ENCODE peak calls at places on chromosomes 11 and 22, in four cellular contexts. One of them, this sample, is unnamed.

GRCh38 chr11:71372693-71373657 is 75.2 kb downstream of the DHCR7 start:
- DNase-seq in type B pancreatic cell: no peak
- DNase-seq in hepatocyte: peak; percentile 46
- DNase-seq in AG04449: no peak
- DNase-seq in this sample: no peak

GRCh38 chr11:71125150-71125549 is 127.2 kb downstream of the SHANK2 start:
- DNase-seq in type B pancreatic cell: no peak
- DNase-seq in hepatocyte: no peak
- DNase-seq in AG04449: no peak
- DNase-seq in this sample: no peak

GRCh38 chr22:23083315-23084021 is 13.1 kb downstream of the GNAZ start:
- DNase-seq in hepatocyte: no peak
- DNase-seq in type B pancreatic cell: no peak
- DNase-seq in AG04449: no peak
- DNase-seq in this sample: no peak

GRCh38 chr11:122724520-122724919 is 69.0 kb downstream of the UBASH3B start:
- DNase-seq in hepatocyte: no peak
- DNase-seq in type B pancreatic cell: no peak
- DNase-seq in AG04449: no peak
- DNase-seq in this sample: no peak

GRCh38 chr22:50563410-50564160 is 866 bp upstream of the SYCE3 start:
- DNase-seq in hepatocyte: no peak
- DNase-seq in AG04449: no peak
- DNase-seq in type B pancreatic cell: no peak
- DNase-seq in this sample: no peak

GRCh38 chr22:30397656-30398635 is 1.1 kb downstream of the SEC14L2 start:
- DNase-seq in AG04449: no peak
- DNase-seq in type B pancreatic cell: no peak
- DNase-seq in hepatocyte: no peak
- DNase-seq in this sample: no peak

GRCh38 chr11:87290304-87290922 is 252.7 kb downstream of the TMEM135 start:
- DNase-seq in type B pancreatic cell: no peak
- DNase-seq in AG04449: peak; percentile 19
- DNase-seq in hepatocyte: peak; percentile 77
- DNase-seq in this sample: no peak

GRCh38 chr11:126282361-126282741 is 542 bp upstream of the TIRAP start:
- DNase-seq in AG04449: no peak
- DNase-seq in type B pancreatic cell: no peak
- DNase-seq in hepatocyte: peak; percentile 69
- DNase-seq in this sample: no peak

GRCh38 chr11:119863811-119864601 is 135.0 kb upstream of the NECTIN1 start:
- DNase-seq in hepatocyte: peak; percentile 86
- DNase-seq in type B pancreatic cell: no peak
- DNase-seq in AG04449: no peak
- DNase-seq in this sample: no peak

GRCh38 chr11:12251651-12252560 is 125.5 kb upstream of the PARVA start:
- DNase-seq in AG04449: no peak
- DNase-seq in type B pancreatic cell: no peak
- DNase-seq in hepatocyte: no peak
- DNase-seq in this sample: no peak

GRCh38 chr11:86069408-86070086 is 663 bp upstream of the PICALM start:
- DNase-seq in AG04449: peak; percentile 95
- DNase-seq in hepatocyte: peak; percentile 73
- DNase-seq in type B pancreatic cell: no peak
- DNase-seq in this sample: no peak

GRCh38 chr11:59754494-59754858 is 700 bp upstream of the STX3 start:
- DNase-seq in hepatocyte: peak; percentile 43
- DNase-seq in AG04449: no peak
- DNase-seq in type B pancreatic cell: no peak
- DNase-seq in this sample: no peak

GRCh38 chr11:114195981-114196731 is 100.0 kb upstream of the NNMT start:
- DNase-seq in type B pancreatic cell: no peak
- DNase-seq in hepatocyte: peak; percentile 42
- DNase-seq in AG04449: no peak
- DNase-seq in this sample: no peak
- TF ChIP-seq CTCF in type B pancreatic cell: no peak
- TF ChIP-seq CTCF in hepatocyte: no peak
- TF ChIP-seq CTCF in AG04449: no peak
- TF ChIP-seq CTCF in this sample: no peak

GRCh38 chr11:70049045-70049444 is 29.1 kb upstream of the ANO1 start:
- DNase-seq in type B pancreatic cell: peak; percentile 11
- DNase-seq in AG04449: no peak
- DNase-seq in hepatocyte: no peak
- DNase-seq in this sample: no peak
- TF ChIP-seq CTCF in type B pancreatic cell: no peak
- TF ChIP-seq CTCF in AG04449: no peak
- TF ChIP-seq CTCF in hepatocyte: no peak
- TF ChIP-seq CTCF in this sample: no peak

GRCh38 chr11:96530473-96530872 is 140.7 kb downstream of the JRKL start:
- DNase-seq in type B pancreatic cell: no peak
- DNase-seq in AG04449: no peak
- DNase-seq in hepatocyte: no peak
- DNase-seq in this sample: no peak

GRCh38 chr11:96520939-96521338 is 131.1 kb downstream of the JRKL start:
- DNase-seq in AG04449: no peak
- DNase-seq in hepatocyte: no peak
- DNase-seq in type B pancreatic cell: no peak
- DNase-seq in this sample: no peak

GRCh38 chr11:96524475-96524874 is 134.7 kb downstream of the JRKL start:
- DNase-seq in type B pancreatic cell: no peak
- DNase-seq in hepatocyte: no peak
- DNase-seq in AG04449: no peak
- DNase-seq in this sample: no peak
- TF ChIP-seq CTCF in type B pancreatic cell: peak; percentile 19
- TF ChIP-seq CTCF in hepatocyte: peak; percentile 23
- TF ChIP-seq CTCF in AG04449: no peak
- TF ChIP-seq CTCF in this sample: peak; percentile 20

GRCh38 chr22:21657361-21658118 is 8.3 kb upstream of the PPIL2 start:
- DNase-seq in AG04449: no peak
- DNase-seq in hepatocyte: peak; percentile 87
- DNase-seq in type B pancreatic cell: peak; percentile 85
- DNase-seq in this sample: no peak
- TF ChIP-seq CTCF in AG04449: peak; percentile 14
- TF ChIP-seq CTCF in hepatocyte: no peak
- TF ChIP-seq CTCF in type B pancreatic cell: peak; percentile 53
- TF ChIP-seq CTCF in this sample: no peak

GRCh38 chr11:65744699-65745042 is 24.1 kb upstream of the RNASEH2C start:
- DNase-seq in AG04449: no peak
- DNase-seq in hepatocyte: no peak
- DNase-seq in type B pancreatic cell: no peak
- DNase-seq in this sample: no peak

GRCh38 chr11:65745049-65745448 is 24.5 kb upstream of the RNASEH2C start:
- DNase-seq in type B pancreatic cell: no peak
- DNase-seq in hepatocyte: no peak
- DNase-seq in AG04449: no peak
- DNase-seq in this sample: peak; percentile 81

GRCh38 chr11:65741185-65741584 is 20.6 kb upstream of the RNASEH2C start:
- DNase-seq in hepatocyte: no peak
- DNase-seq in type B pancreatic cell: no peak
- DNase-seq in AG04449: no peak
- DNase-seq in this sample: no peak

GRCh38 chr11:65742353-65742752 is 21.8 kb upstream of the RNASEH2C start:
- DNase-seq in hepatocyte: no peak
- DNase-seq in type B pancreatic cell: no peak
- DNase-seq in AG04449: no peak
- DNase-seq in this sample: no peak

GRCh38 chr11:65743928-65744698 is 23.5 kb upstream of the RNASEH2C start:
- DNase-seq in AG04449: no peak
- DNase-seq in type B pancreatic cell: no peak
- DNase-seq in hepatocyte: peak; percentile 46
- DNase-seq in this sample: peak; percentile 82
- TF ChIP-seq CTCF in AG04449: peak; percentile 27
- TF ChIP-seq CTCF in type B pancreatic cell: peak; percentile 51
- TF ChIP-seq CTCF in hepatocyte: peak; percentile 37
- TF ChIP-seq CTCF in this sample: peak; percentile 46

GRCh38 chr11:44096360-44097188 is 1.1 kb downstream of the EXT2 start:
- DNase-seq in AG04449: no peak
- DNase-seq in hepatocyte: peak; percentile 14
- DNase-seq in type B pancreatic cell: no peak
- DNase-seq in this sample: no peak
- TF ChIP-seq CTCF in AG04449: no peak
- TF ChIP-seq CTCF in hepatocyte: no peak
- TF ChIP-seq CTCF in type B pancreatic cell: no peak
- TF ChIP-seq CTCF in this sample: no peak

DNA sequence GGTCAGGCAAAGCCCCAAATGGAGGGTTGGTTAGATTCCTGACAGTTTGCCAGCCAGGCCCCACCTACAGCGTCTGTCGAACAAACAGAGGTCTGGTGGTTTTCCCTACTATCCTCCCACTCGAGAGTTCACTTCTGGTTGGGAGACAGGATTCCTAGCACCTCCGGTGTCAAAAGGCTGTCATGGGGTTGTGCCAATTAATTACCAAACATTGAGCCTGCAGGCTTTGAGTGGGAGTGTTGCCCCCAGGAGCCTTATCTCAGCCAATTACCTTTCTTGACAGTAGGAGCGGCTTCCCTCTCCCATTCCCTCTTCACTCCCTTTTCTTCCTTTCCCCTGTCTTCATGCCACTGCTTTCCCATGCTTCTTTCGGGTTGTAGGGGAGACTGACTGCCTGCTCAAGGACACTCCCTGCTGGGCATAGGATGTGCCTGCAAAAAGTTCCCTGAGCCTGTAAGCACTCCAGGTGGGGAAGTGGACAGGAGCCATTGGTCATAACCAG is 4.7 kb upstream of the TTC36 start:
- DNase-seq in type B pancreatic cell: no peak
- DNase-seq in AG04449: no peak
- DNase-seq in hepatocyte: peak; percentile 41
- DNase-seq in this sample: no peak
- TF ChIP-seq CTCF in type B pancreatic cell: peak; percentile 56
- TF ChIP-seq CTCF in AG04449: peak; percentile 53
- TF ChIP-seq CTCF in hepatocyte: peak; percentile 28
- TF ChIP-seq CTCF in this sample: peak; percentile 36

GRCh38 chr11:33534575-33534974 is 166.1 kb downstream of the C11orf91 start:
- DNase-seq in AG04449: no peak
- DNase-seq in hepatocyte: no peak
- DNase-seq in type B pancreatic cell: no peak
- DNase-seq in this sample: no peak

GRCh38 chr11:33532257-33532656 is 168.4 kb downstream of the C11orf91 start:
- DNase-seq in hepatocyte: no peak
- DNase-seq in AG04449: no peak
- DNase-seq in type B pancreatic cell: no peak
- DNase-seq in this sample: no peak

GRCh38 chr11:33531743-33532181 is 168.9 kb downstream of the C11orf91 start:
- DNase-seq in type B pancreatic cell: no peak
- DNase-seq in AG04449: peak; percentile 46
- DNase-seq in hepatocyte: no peak
- DNase-seq in this sample: no peak

GRCh38 chr11:33532720-33533119 is 167.9 kb downstream of the C11orf91 start:
- DNase-seq in hepatocyte: no peak
- DNase-seq in AG04449: no peak
- DNase-seq in type B pancreatic cell: no peak
- DNase-seq in this sample: no peak

GRCh38 chr11:33533668-33534067 is 167.0 kb downstream of the C11orf91 start:
- DNase-seq in type B pancreatic cell: no peak
- DNase-seq in hepatocyte: no peak
- DNase-seq in AG04449: no peak
- DNase-seq in this sample: no peak
- TF ChIP-seq CTCF in type B pancreatic cell: no peak
- TF ChIP-seq CTCF in hepatocyte: no peak
- TF ChIP-seq CTCF in AG04449: no peak
- TF ChIP-seq CTCF in this sample: no peak

DNA sequence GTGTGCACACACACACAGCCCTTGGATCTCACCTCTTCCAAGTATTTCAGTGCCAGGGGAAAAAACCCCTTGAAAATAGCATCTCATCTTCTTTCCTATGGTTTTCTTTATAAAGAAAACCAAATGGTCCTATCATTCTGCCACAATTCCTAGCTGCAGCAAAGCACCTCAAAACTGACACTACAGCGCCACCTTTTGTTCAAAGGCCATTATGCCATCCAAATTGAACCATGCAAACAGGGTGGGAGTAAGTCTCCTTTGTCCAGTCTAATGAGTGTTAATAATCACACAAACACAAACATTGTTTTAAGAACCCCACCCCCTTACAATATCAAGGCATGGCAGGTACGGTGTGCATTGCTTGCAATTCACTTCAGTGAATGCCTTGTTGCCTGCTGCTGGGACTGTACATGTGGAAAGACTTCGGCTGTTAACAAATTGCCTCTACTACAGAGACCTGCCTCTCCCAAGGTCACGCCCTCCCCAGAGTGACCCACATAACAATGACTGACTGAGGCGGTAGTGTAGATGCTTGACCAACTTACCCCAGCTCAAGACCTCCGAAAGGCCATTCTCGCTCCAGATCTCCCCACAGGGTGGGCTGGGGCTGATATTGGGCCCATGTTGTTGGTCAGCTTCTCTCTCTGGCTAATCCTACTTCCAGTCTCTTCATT is 31.7 kb downstream of the FAM181B start:
- DNase-seq in AG04449: no peak
- DNase-seq in type B pancreatic cell: no peak
- DNase-seq in hepatocyte: peak; percentile 64
- DNase-seq in this sample: no peak
- TF ChIP-seq CTCF in AG04449: peak; percentile 52
- TF ChIP-seq CTCF in type B pancreatic cell: peak; percentile 86
- TF ChIP-seq CTCF in hepatocyte: peak; percentile 71
- TF ChIP-seq CTCF in this sample: peak; percentile 66